ENCODE peak calls at places on chromosomes 3 and 15, in five cellular contexts. J is mammary epithelial cell, G is H9, T is astrocyte, S is K562. X is an unnamed sample.

GRCh38 chr3:179091113-179091512 is 19.5 kb upstream of the ZMAT3 start:
- DNase-seq in J (no peak), G (no peak), T (no peak), S (no peak), X (no peak)

GRCh38 chr3:54909236-54909635 is 18.6 kb downstream of the LRTM1 start:
- DNase-seq in J (no peak), G (no peak), T (no peak), S (no peak), X (no peak)

GRCh38 chr15:76932090-76932966 is 779 bp downstream of the RCN2 start:
- DNase-seq in J (peak; percentile 6), G (no peak), T (no peak), S (no peak), X (no peak)

GRCh38 chr3:159237221-159237620 is 435.4 kb downstream of the MFSD1 start:
- DNase-seq in J (peak; percentile 29), G (no peak), T (peak; percentile 71), S (no peak), X (no peak)

GRCh38 chr15:33279613-33280205 is 31.1 kb upstream of the RYR3 start:
- DNase-seq in J (peak; percentile 94), G (no peak), T (peak; percentile 44), S (no peak), X (no peak)

GRCh38 chr15:81276967-81277366 is 47.0 kb downstream of the STARD5 start:
- DNase-seq in J (no peak), G (no peak), T (no peak), S (no peak), X (no peak)

GRCh38 chr15:85563328-85563727 is 182.9 kb downstream of the AKAP13 start:
- DNase-seq in J (no peak), G (no peak), T (no peak), S (no peak), X (no peak)

GRCh38 chr3:148757238-148757930 is 59.7 kb downstream of the AGTR1 start:
- DNase-seq in J (peak; percentile 1), G (no peak), T (peak; percentile 80), S (no peak), X (no peak)

GRCh38 chr3:57112206-57112605 is 51.7 kb downstream of the SPATA12 start:
- DNase-seq in J (no peak), G (peak; percentile 52), T (no peak), S (peak; percentile 22), X (no peak)
- TF ChIP-seq CTCF in J (peak; percentile 20), G (peak; percentile 64), T (peak; percentile 14), S (peak; percentile 33), X (no peak)

GRCh38 chr15:49901867-49902775 is 216.9 kb downstream of the ATP8B4 start:
- DNase-seq in J (peak; percentile 5), G (no peak), T (peak; percentile 32), S (no peak), X (no peak)
- TF ChIP-seq CTCF in J (peak; percentile 14), G (no peak), T (peak; percentile 37), S (no peak), X (no peak)

GRCh38 chr3:140050977-140051957 is 116.3 kb downstream of the CLSTN2 start:
- DNase-seq in J (peak; percentile 12), G (peak; percentile 40), T (no peak), S (peak; percentile 11), X (no peak)
- TF ChIP-seq CTCF in J (peak; percentile 56), G (peak; percentile 56), T (peak; percentile 6), S (peak; percentile 62), X (no peak)

GRCh38 chr3:195855471-195856409 is 44.0 kb upstream of the MUC4 start:
- DNase-seq in J (no peak), G (no peak), T (no peak), S (no peak), X (no peak)
- TF ChIP-seq CTCF in J (peak; percentile 36), G (peak; percentile 52), T (no peak), S (peak; percentile 8), X (no peak)

GRCh38 chr3:13419356-13420050 is 619 bp downstream of the NUP210 start:
- DNase-seq in J (no peak), G (peak; percentile 47), T (no peak), S (peak; percentile 89), X (no peak)
- TF ChIP-seq CTCF in J (no peak), G (no peak), T (no peak), S (peak; percentile 16), X (no peak)

GRCh38 chr15:42374810-42375209 is 15.5 kb downstream of the CAPN3 start:
- DNase-seq in J (no peak), G (no peak), T (no peak), S (no peak), X (no peak)

GRCh38 chr15:42373274-42373673 is 14.0 kb downstream of the CAPN3 start:
- DNase-seq in J (no peak), G (no peak), T (no peak), S (no peak), X (no peak)

GRCh38 chr15:42368096-42368495 is 8.8 kb downstream of the CAPN3 start:
- DNase-seq in J (no peak), G (no peak), T (no peak), S (no peak), X (no peak)

GRCh38 chr15:42373936-42374335 is 14.6 kb downstream of the CAPN3 start:
- DNase-seq in J (no peak), G (no peak), T (no peak), S (no peak), X (no peak)

GRCh38 chr15:42371125-42371524 is 11.8 kb downstream of the CAPN3 start:
- DNase-seq in J (no peak), G (no peak), T (no peak), S (peak; percentile 50), X (no peak)
- TF ChIP-seq CTCF in J (no peak), G (no peak), T (no peak), S (peak; percentile 60), X (no peak)

DNA sequence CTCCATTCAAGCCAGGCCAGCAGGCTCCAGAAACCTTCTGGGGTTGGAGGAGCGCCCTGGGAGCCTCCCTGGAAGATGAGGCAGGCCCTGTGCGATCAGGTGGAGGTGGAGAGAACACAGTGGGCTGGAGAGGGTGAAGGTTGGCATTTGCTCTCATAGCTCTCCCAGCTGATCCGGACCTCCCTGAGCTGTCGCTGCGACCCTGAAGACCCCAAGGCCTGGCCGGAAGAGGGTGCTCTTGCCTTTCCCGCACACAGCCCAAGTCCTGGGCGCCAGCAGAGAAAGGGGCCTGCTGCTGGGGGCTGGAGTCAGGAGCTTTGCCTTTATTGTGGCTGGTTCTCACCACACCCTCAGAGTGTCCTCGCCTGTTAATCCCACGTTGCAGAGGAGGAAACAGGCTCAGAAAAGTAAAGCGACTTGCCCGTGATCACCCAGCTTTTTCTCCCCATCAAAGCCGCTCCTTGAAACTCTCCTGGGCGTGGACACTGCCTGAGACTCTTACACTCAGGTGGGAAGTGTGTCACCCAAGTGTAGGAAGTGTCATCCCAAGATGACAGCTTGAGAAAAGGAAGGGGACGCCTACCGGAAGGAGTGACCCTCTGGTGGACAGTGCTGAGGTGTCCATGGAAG is 8.6 kb upstream of the RPL29 start:
- DNase-seq in J (no peak), G (peak; percentile 82), T (no peak), S (no peak), X (no peak)
- TF ChIP-seq CTCF in J (peak; percentile 41), G (peak; percentile 79), T (peak; percentile 50), S (peak; percentile 67), X (no peak)

GRCh38 chr3:129626744-129627349 is 20.4 kb upstream of the PLXND1 start:
- DNase-seq in J (peak; percentile 69), G (peak; percentile 96), T (peak; percentile 59), S (peak; percentile 96), X (no peak)
- TF ChIP-seq CTCF in J (no peak), G (no peak), T (no peak), S (peak; percentile 32), X (no peak)

GRCh38 chr15:53323197-53323596 is 436.3 kb downstream of the WDR72 start:
- DNase-seq in J (peak; percentile 15), G (no peak), T (no peak), S (no peak), X (no peak)
- TF ChIP-seq CTCF in J (no peak), G (no peak), T (no peak), S (no peak), X (no peak)

X was measured in omental fat pad.